ENCODE peak calls at places on chromosomes 7 and 10, in eight cellular contexts. One of them, this sample, is unnamed.

GRCh38 chr7:108134486-108134885 is 4.3 kb upstream of the LAMB4 start:
- DNase-seq in neural progenitor cell: no peak
- DNase-seq in stimulated activated CD4-positive, alpha-beta T cell treated with anti-CD3 and anti-CD28 coated beads, Interleukin-15, amount 100 ng/mL, for 1 hour: no peak
- DNase-seq in epithelial cell of proximal tubule: no peak
- DNase-seq in HEK293T: no peak
- DNase-seq in heart right ventricle: no peak
- DNase-seq in NB4: no peak
- DNase-seq in EL: no peak
- DNase-seq in this sample: no peak

GRCh38 chr10:133358162-133358919 is 522 bp upstream of the FUOM start:
- DNase-seq in heart right ventricle: no peak
- DNase-seq in stimulated activated CD4-positive, alpha-beta T cell treated with anti-CD3 and anti-CD28 coated beads, Interleukin-15, amount 100 ng/mL, for 1 hour: no peak
- DNase-seq in NB4: no peak
- DNase-seq in neural progenitor cell: no peak
- DNase-seq in HEK293T: no peak
- DNase-seq in epithelial cell of proximal tubule: no peak
- DNase-seq in EL: no peak
- DNase-seq in this sample: no peak

GRCh38 chr10:101829561-101830315 is 11.5 kb upstream of the OGA start:
- DNase-seq in heart right ventricle: no peak
- DNase-seq in neural progenitor cell: peak
- DNase-seq in epithelial cell of proximal tubule: no peak
- DNase-seq in EL: no peak
- DNase-seq in stimulated activated CD4-positive, alpha-beta T cell treated with anti-CD3 and anti-CD28 coated beads, Interleukin-15, amount 100 ng/mL, for 1 hour: no peak
- DNase-seq in HEK293T: peak
- DNase-seq in NB4: no peak
- DNase-seq in this sample: peak

GRCh38 chr10:1074748-1075358 is 18.7 kb downstream of the WDR37 start:
- DNase-seq in NB4: peak
- DNase-seq in heart right ventricle: no peak
- DNase-seq in neural progenitor cell: no peak
- DNase-seq in epithelial cell of proximal tubule: no peak
- DNase-seq in EL: no peak
- DNase-seq in HEK293T: no peak
- DNase-seq in stimulated activated CD4-positive, alpha-beta T cell treated with anti-CD3 and anti-CD28 coated beads, Interleukin-15, amount 100 ng/mL, for 1 hour: no peak
- DNase-seq in this sample: no peak

GRCh38 chr7:6578114-6579084 is 1.1 kb downstream of the ZDHHC4 start:
- DNase-seq in stimulated activated CD4-positive, alpha-beta T cell treated with anti-CD3 and anti-CD28 coated beads, Interleukin-15, amount 100 ng/mL, for 1 hour: no peak
- DNase-seq in epithelial cell of proximal tubule: no peak
- DNase-seq in EL: no peak
- DNase-seq in heart right ventricle: no peak
- DNase-seq in HEK293T: no peak
- DNase-seq in neural progenitor cell: no peak
- DNase-seq in NB4: no peak
- DNase-seq in this sample: no peak

GRCh38 chr7:1250901-1251300 is 18.2 kb downstream of the UNCX start:
- DNase-seq in EL: no peak
- DNase-seq in heart right ventricle: no peak
- DNase-seq in stimulated activated CD4-positive, alpha-beta T cell treated with anti-CD3 and anti-CD28 coated beads, Interleukin-15, amount 100 ng/mL, for 1 hour: no peak
- DNase-seq in HEK293T: no peak
- DNase-seq in epithelial cell of proximal tubule: no peak
- DNase-seq in neural progenitor cell: no peak
- DNase-seq in NB4: no peak
- DNase-seq in this sample: no peak

GRCh38 chr7:77563275-77563674 is 26.2 kb downstream of the PTPN12 start:
- DNase-seq in EL: no peak
- DNase-seq in heart right ventricle: no peak
- DNase-seq in stimulated activated CD4-positive, alpha-beta T cell treated with anti-CD3 and anti-CD28 coated beads, Interleukin-15, amount 100 ng/mL, for 1 hour: no peak
- DNase-seq in epithelial cell of proximal tubule: no peak
- DNase-seq in NB4: no peak
- DNase-seq in HEK293T: no peak
- DNase-seq in neural progenitor cell: no peak
- DNase-seq in this sample: no peak

GRCh38 chr10:114242235-114242634 is 3.2 kb downstream of the VWA2 start:
- DNase-seq in epithelial cell of proximal tubule: no peak
- DNase-seq in neural progenitor cell: no peak
- DNase-seq in heart right ventricle: no peak
- DNase-seq in NB4: no peak
- DNase-seq in stimulated activated CD4-positive, alpha-beta T cell treated with anti-CD3 and anti-CD28 coated beads, Interleukin-15, amount 100 ng/mL, for 1 hour: no peak
- DNase-seq in EL: no peak
- DNase-seq in HEK293T: no peak
- DNase-seq in this sample: no peak

GRCh38 chr7:130852867-130853266 is 118.9 kb upstream of the KLF14 start:
- DNase-seq in NB4: no peak
- DNase-seq in neural progenitor cell: no peak
- DNase-seq in epithelial cell of proximal tubule: no peak
- DNase-seq in stimulated activated CD4-positive, alpha-beta T cell treated with anti-CD3 and anti-CD28 coated beads, Interleukin-15, amount 100 ng/mL, for 1 hour: no peak
- DNase-seq in heart right ventricle: no peak
- DNase-seq in HEK293T: no peak
- DNase-seq in EL: no peak
- DNase-seq in this sample: no peak

GRCh38 chr7:45583296-45583695 is 9.1 kb downstream of the ADCY1 start:
- DNase-seq in epithelial cell of proximal tubule: no peak
- DNase-seq in heart right ventricle: no peak
- DNase-seq in stimulated activated CD4-positive, alpha-beta T cell treated with anti-CD3 and anti-CD28 coated beads, Interleukin-15, amount 100 ng/mL, for 1 hour: no peak
- DNase-seq in neural progenitor cell: no peak
- DNase-seq in HEK293T: no peak
- DNase-seq in NB4: no peak
- DNase-seq in EL: no peak
- DNase-seq in this sample: no peak

GRCh38 chr10:51773681-51774080 is 74.3 kb upstream of the CSTF2T start:
- DNase-seq in stimulated activated CD4-positive, alpha-beta T cell treated with anti-CD3 and anti-CD28 coated beads, Interleukin-15, amount 100 ng/mL, for 1 hour: no peak
- DNase-seq in NB4: no peak
- DNase-seq in neural progenitor cell: no peak
- DNase-seq in heart right ventricle: no peak
- DNase-seq in EL: no peak
- DNase-seq in HEK293T: no peak
- DNase-seq in epithelial cell of proximal tubule: no peak
- DNase-seq in this sample: no peak

GRCh38 chr10:27723436-27723835 is 22.2 kb downstream of the MKX start:
- DNase-seq in stimulated activated CD4-positive, alpha-beta T cell treated with anti-CD3 and anti-CD28 coated beads, Interleukin-15, amount 100 ng/mL, for 1 hour: no peak
- DNase-seq in heart right ventricle: no peak
- DNase-seq in epithelial cell of proximal tubule: no peak
- DNase-seq in EL: peak
- DNase-seq in neural progenitor cell: no peak
- DNase-seq in NB4: no peak
- DNase-seq in HEK293T: no peak
- DNase-seq in this sample: no peak

GRCh38 chr10:120996456-120997053 is 145.4 kb downstream of the WDR11 start:
- DNase-seq in HEK293T: no peak
- DNase-seq in NB4: no peak
- DNase-seq in stimulated activated CD4-positive, alpha-beta T cell treated with anti-CD3 and anti-CD28 coated beads, Interleukin-15, amount 100 ng/mL, for 1 hour: no peak
- DNase-seq in neural progenitor cell: no peak
- DNase-seq in EL: no peak
- DNase-seq in heart right ventricle: no peak
- DNase-seq in epithelial cell of proximal tubule: no peak
- DNase-seq in this sample: no peak

GRCh38 chr10:95841711-95842498 is 65.9 kb upstream of the CC2D2B start:
- DNase-seq in heart right ventricle: peak
- DNase-seq in stimulated activated CD4-positive, alpha-beta T cell treated with anti-CD3 and anti-CD28 coated beads, Interleukin-15, amount 100 ng/mL, for 1 hour: no peak
- DNase-seq in HEK293T: peak
- DNase-seq in neural progenitor cell: peak
- DNase-seq in EL: peak
- DNase-seq in epithelial cell of proximal tubule: no peak
- DNase-seq in NB4: peak
- DNase-seq in this sample: no peak

GRCh38 chr7:158587425-158588084 is at the start of gene PTPRN2:
- DNase-seq in NB4: peak
- DNase-seq in heart right ventricle: peak
- DNase-seq in epithelial cell of proximal tubule: no peak
- DNase-seq in stimulated activated CD4-positive, alpha-beta T cell treated with anti-CD3 and anti-CD28 coated beads, Interleukin-15, amount 100 ng/mL, for 1 hour: peak
- DNase-seq in EL: peak
- DNase-seq in HEK293T: peak
- DNase-seq in neural progenitor cell: peak
- DNase-seq in this sample: no peak

GRCh38 chr7:94129443-94130140 is 125.4 kb upstream of the BET1 start:
- DNase-seq in stimulated activated CD4-positive, alpha-beta T cell treated with anti-CD3 and anti-CD28 coated beads, Interleukin-15, amount 100 ng/mL, for 1 hour: no peak
- DNase-seq in NB4: no peak
- DNase-seq in HEK293T: no peak
- DNase-seq in EL: peak
- DNase-seq in neural progenitor cell: no peak
- DNase-seq in heart right ventricle: no peak
- DNase-seq in epithelial cell of proximal tubule: peak
- DNase-seq in this sample: no peak

GRCh38 chr7:66845382-66846095 is 75.5 kb upstream of the TMEM248 start:
- DNase-seq in HEK293T: no peak
- DNase-seq in NB4: no peak
- DNase-seq in EL: no peak
- DNase-seq in epithelial cell of proximal tubule: no peak
- DNase-seq in neural progenitor cell: no peak
- DNase-seq in heart right ventricle: no peak
- DNase-seq in stimulated activated CD4-positive, alpha-beta T cell treated with anti-CD3 and anti-CD28 coated beads, Interleukin-15, amount 100 ng/mL, for 1 hour: no peak
- DNase-seq in this sample: no peak

GRCh38 chr7:47571355-47572100 is 10.4 kb downstream of the TNS3 start:
- DNase-seq in EL: peak
- DNase-seq in neural progenitor cell: no peak
- DNase-seq in NB4: peak
- DNase-seq in stimulated activated CD4-positive, alpha-beta T cell treated with anti-CD3 and anti-CD28 coated beads, Interleukin-15, amount 100 ng/mL, for 1 hour: no peak
- DNase-seq in heart right ventricle: peak
- DNase-seq in epithelial cell of proximal tubule: no peak
- DNase-seq in HEK293T: no peak
- DNase-seq in this sample: no peak

GRCh38 chr10:103814626-103815370 is 40.6 kb downstream of the SH3PXD2A start:
- DNase-seq in neural progenitor cell: no peak
- DNase-seq in NB4: no peak
- DNase-seq in stimulated activated CD4-positive, alpha-beta T cell treated with anti-CD3 and anti-CD28 coated beads, Interleukin-15, amount 100 ng/mL, for 1 hour: no peak
- DNase-seq in heart right ventricle: no peak
- DNase-seq in epithelial cell of proximal tubule: no peak
- DNase-seq in HEK293T: no peak
- DNase-seq in EL: peak
- DNase-seq in this sample: no peak

GRCh38 chr7:7054252-7054830 is 128.0 kb upstream of the C1GALT1 start:
- DNase-seq in heart right ventricle: no peak
- DNase-seq in HEK293T: no peak
- DNase-seq in neural progenitor cell: no peak
- DNase-seq in epithelial cell of proximal tubule: no peak
- DNase-seq in NB4: no peak
- DNase-seq in stimulated activated CD4-positive, alpha-beta T cell treated with anti-CD3 and anti-CD28 coated beads, Interleukin-15, amount 100 ng/mL, for 1 hour: no peak
- DNase-seq in EL: no peak
- DNase-seq in this sample: no peak

This sample was measured in stimulated activated naive B cell treated with anti-CD40 and anti-IgM and Interleukin-4, amounts not matched to agents 10 μg/mL and 1 μg/mL and 100 μg/mL, for 72 hours.